ENCODE peak calls at places on chromosomes 3 and 15, in nine cellular contexts. A is non-pigmented ciliary epithelial cell; O is amniotic stem cell; V is mucosa of descending colon; W is aorta; B is progenitor cell of endocrine pancreas; P is activated CD8-positive, alpha-beta T cell treated with anti-CD3 and anti-CD28 coated beads for 36 hours; G is left ventricle myocardium superior; E is SK-MEL-5. F is an unnamed sample.

GRCh38 chr15:59406446-59406845 is 31.5 kb upstream of the FAM81A start:
- DNase-seq in A (no peak), O (no peak), V (no peak), W (no peak), B (no peak), P (no peak), G (no peak), E (no peak), F (no peak)

GRCh38 chr15:78034495-78035191 is 42.9 kb downstream of the TBC1D2B start:
- DNase-seq in A (no peak), O (no peak), V (no peak), W (no peak), B (no peak), P (peak; percentile 95), G (peak; percentile 38), E (no peak), F (no peak)

GRCh38 chr15:52642386-52643361 is 36.5 kb downstream of the ATOSA start:
- DNase-seq in A (no peak), O (peak; percentile 32), V (no peak), W (no peak), B (no peak), P (no peak), G (no peak), E (no peak), F (no peak)

GRCh38 chr3:15513810-15514662 is 7.5 kb downstream of the COLQ start:
- DNase-seq in A (no peak), O (no peak), V (no peak), W (no peak), B (no peak), P (no peak), G (no peak), E (no peak), F (no peak)

GRCh38 chr3:146125946-146126345 is 35.0 kb downstream of the PLOD2 start:
- DNase-seq in A (peak; percentile 91), O (peak; percentile 19), V (no peak), W (no peak), B (no peak), P (no peak), G (no peak), E (peak; percentile 16), F (no peak)

GRCh38 chr3:42608586-42608985 is 8.1 kb downstream of the NKTR start:
- DNase-seq in A (no peak), O (no peak), V (peak; percentile 32), W (no peak), B (no peak), P (no peak), G (no peak), E (no peak), F (no peak)

GRCh38 chr15:37100109-37100873 is at the start of gene MEIS2:
- DNase-seq in A (peak; percentile 73), O (peak; percentile 77), V (peak; percentile 77), W (peak; percentile 97), B (peak; percentile 78), P (peak; percentile 58), G (peak; percentile 97), E (peak; percentile 88), F (peak; percentile 92)

GRCh38 chr3:8900065-8900464 is 63.2 kb downstream of the RAD18 start:
- DNase-seq in A (no peak), O (no peak), V (no peak), W (no peak), B (no peak), P (no peak), G (no peak), E (no peak), F (no peak)

GRCh38 chr3:127747751-127748521 is 74.4 kb downstream of the MGLL start:
- DNase-seq in A (peak; percentile 60), O (peak; percentile 89), V (peak; percentile 68), W (peak; percentile 92), B (no peak), P (no peak), G (peak; percentile 79), E (no peak), F (peak; percentile 80)

GRCh38 chr15:67048281-67049279 is 16.8 kb upstream of the SMAD3 start:
- DNase-seq in A (no peak), O (peak; percentile 90), V (peak; percentile 87), W (peak; percentile 86), B (no peak), P (no peak), G (peak; percentile 40), E (no peak), F (peak; percentile 92)

GRCh38 chr3:178551916-178552321 is 15.7 kb downstream of the KCNMB2 start:
- DNase-seq in A (no peak), O (no peak), V (no peak), W (no peak), B (no peak), P (no peak), G (peak; percentile 30), E (no peak), F (peak; percentile 33)

GRCh38 chr3:54628888-54629368 is 298.9 kb downstream of the LRTM1 start:
- DNase-seq in A (no peak), O (no peak), V (no peak), W (no peak), B (no peak), P (no peak), G (no peak), E (no peak), F (no peak)

GRCh38 chr3:24683511-24684384 is 189.1 kb upstream of the THRB start:
- DNase-seq in A (peak; percentile 51), O (peak; percentile 44), V (peak; percentile 53), W (no peak), B (no peak), P (peak; percentile 12), G (no peak), E (peak; percentile 49), F (peak; percentile 23)

GRCh38 chr15:70375586-70375985 is 277.9 kb upstream of the TLE3 start:
- DNase-seq in A (no peak), O (no peak), V (no peak), W (peak; percentile 15), B (no peak), P (no peak), G (no peak), E (no peak), F (no peak)

GRCh38 chr3:35743218-35743617 is 103.9 kb downstream of the ARPP21 start:
- DNase-seq in A (no peak), O (no peak), V (no peak), W (no peak), B (no peak), P (no peak), G (no peak), E (no peak), F (no peak)

GRCh38 chr3:115836944-115837343 is 213.6 kb downstream of the GAP43 start:
- DNase-seq in A (no peak), O (no peak), V (no peak), W (no peak), B (no peak), P (no peak), G (no peak), E (peak; percentile 41), F (no peak)

GRCh38 chr3:47715928-47716327 is 65.8 kb downstream of the SMARCC1 start:
- DNase-seq in A (no peak), O (no peak), V (no peak), W (peak; percentile 59), B (no peak), P (no peak), G (no peak), E (no peak), F (no peak)

GRCh38 chr3:126456211-126456610 is 19.5 kb downstream of the ZXDC start:
- DNase-seq in A (no peak), O (no peak), V (no peak), W (peak; percentile 63), B (no peak), P (no peak), G (no peak), E (no peak), F (no peak)

GRCh38 chr15:73305331-73306211 is 63.2 kb downstream of the HCN4 start:
- DNase-seq in A (peak; percentile 46), O (peak; percentile 21), V (peak; percentile 56), W (no peak), B (no peak), P (peak; percentile 55), G (no peak), E (peak; percentile 85), F (no peak)

GRCh38 chr3:43995078-43995928 is 246.4 kb upstream of the TOPAZ1 start:
- DNase-seq in A (no peak), O (no peak), V (no peak), W (peak; percentile 74), B (no peak), P (peak; percentile 55), G (no peak), E (peak; percentile 24), F (no peak)

GRCh38 chr3:56125358-56126005 is 342.8 kb downstream of the ERC2 start:
- DNase-seq in A (peak; percentile 56), O (peak; percentile 70), V (peak; percentile 5), W (no peak), B (no peak), P (no peak), G (peak; percentile 51), E (no peak), F (no peak)

GRCh38 chr15:75235760-75236729 is 22.1 kb upstream of the GOLGA6C start:
- DNase-seq in A (no peak), O (no peak), V (no peak), W (no peak), B (no peak), P (no peak), G (peak; percentile 72), E (no peak), F (no peak)

GRCh38 chr3:123084192-123084591 is 17.4 kb downstream of the PDIA5 start:
- DNase-seq in A (no peak), O (no peak), V (no peak), W (no peak), B (no peak), P (no peak), G (peak; percentile 54), E (no peak), F (no peak)

GRCh38 chr15:74108111-74108510 is 22.3 kb upstream of the ISLR2 start:
- DNase-seq in A (no peak), O (no peak), V (no peak), W (no peak), B (no peak), P (no peak), G (no peak), E (no peak), F (no peak)

GRCh38 chr3:63878394-63879089 is 14.9 kb downstream of the ATXN7 start:
- DNase-seq in A (no peak), O (no peak), V (no peak), W (no peak), B (no peak), P (no peak), G (no peak), E (no peak), F (no peak)

GRCh38 chr3:194494951-194495374 is 8.2 kb upstream of the ATP13A3 start:
- DNase-seq in A (no peak), O (no peak), V (peak; percentile 50), W (no peak), B (no peak), P (no peak), G (peak; percentile 48), E (peak; percentile 54), F (no peak)

GRCh38 chr15:92709064-92709463 is 53.5 kb upstream of the FAM174B start:
- DNase-seq in A (no peak), O (no peak), V (no peak), W (no peak), B (no peak), P (no peak), G (no peak), E (no peak), F (no peak)

GRCh38 chr15:81276967-81277366 is 47.0 kb downstream of the STARD5 start:
- DNase-seq in A (no peak), O (no peak), V (no peak), W (no peak), B (no peak), P (no peak), G (no peak), E (no peak), F (no peak)

GRCh38 chr3:188431553-188431952 is 277.6 kb downstream of the LPP start:
- DNase-seq in A (no peak), O (no peak), V (peak; percentile 50), W (no peak), B (no peak), P (no peak), G (no peak), E (no peak), F (no peak)

F was measured in mucosa of gallbladder.